ENCODE peak calls at places on chromosome 7, in seven cellular contexts. One of them, this sample, is unnamed.

GRCh38 chr7:5370454-5371353 is 52.9 kb downstream of the TNRC18 start:
- DNase-seq in Ammon's horn: no peak
- DNase-seq in HFF-Myc: no peak
- DNase-seq in GM23248: no peak
- DNase-seq in CD8-positive, alpha-beta T cell: no peak
- DNase-seq in stimulated activated CD8-positive, alpha-beta memory T cell treated with anti-CD3 and anti-CD28 coated beads, Interleukin-12 subunit alpha, Interleukin-12 subunit beta, amount 100 ng/mL, for 1 hour: no peak
- DNase-seq in stimulated activated CD4-positive, alpha-beta T cell treated with anti-CD3 and anti-CD28 coated beads, Interleukin-12 subunit alpha, Interleukin-12 subunit beta, amount 100 ng/mL, for 4 hours: no peak
- DNase-seq in this sample: no peak

GRCh38 chr7:105611856-105612775 is 30.8 kb upstream of the EFCAB10 start:
- DNase-seq in Ammon's horn: no peak
- DNase-seq in HFF-Myc: no peak
- DNase-seq in GM23248: peak; percentile 21
- DNase-seq in CD8-positive, alpha-beta T cell: no peak
- DNase-seq in stimulated activated CD8-positive, alpha-beta memory T cell treated with anti-CD3 and anti-CD28 coated beads, Interleukin-12 subunit alpha, Interleukin-12 subunit beta, amount 100 ng/mL, for 1 hour: no peak
- DNase-seq in stimulated activated CD4-positive, alpha-beta T cell treated with anti-CD3 and anti-CD28 coated beads, Interleukin-12 subunit alpha, Interleukin-12 subunit beta, amount 100 ng/mL, for 4 hours: no peak
- DNase-seq in this sample: no peak

GRCh38 chr7:24406818-24407226 is 122.8 kb downstream of the NPY start:
- DNase-seq in Ammon's horn: no peak
- DNase-seq in HFF-Myc: no peak
- DNase-seq in GM23248: no peak
- DNase-seq in CD8-positive, alpha-beta T cell: no peak
- DNase-seq in stimulated activated CD8-positive, alpha-beta memory T cell treated with anti-CD3 and anti-CD28 coated beads, Interleukin-12 subunit alpha, Interleukin-12 subunit beta, amount 100 ng/mL, for 1 hour: no peak
- DNase-seq in stimulated activated CD4-positive, alpha-beta T cell treated with anti-CD3 and anti-CD28 coated beads, Interleukin-12 subunit alpha, Interleukin-12 subunit beta, amount 100 ng/mL, for 4 hours: no peak
- DNase-seq in this sample: no peak

GRCh38 chr7:50632561-50633413 is 67.6 kb upstream of the DDC start:
- DNase-seq in Ammon's horn: peak; percentile 35
- DNase-seq in HFF-Myc: peak; percentile 32
- DNase-seq in GM23248: peak; percentile 62
- DNase-seq in CD8-positive, alpha-beta T cell: peak; percentile 65
- DNase-seq in stimulated activated CD8-positive, alpha-beta memory T cell treated with anti-CD3 and anti-CD28 coated beads, Interleukin-12 subunit alpha, Interleukin-12 subunit beta, amount 100 ng/mL, for 1 hour: peak; percentile 47
- DNase-seq in stimulated activated CD4-positive, alpha-beta T cell treated with anti-CD3 and anti-CD28 coated beads, Interleukin-12 subunit alpha, Interleukin-12 subunit beta, amount 100 ng/mL, for 4 hours: peak; percentile 35
- DNase-seq in this sample: no peak

GRCh38 chr7:55532150-55532917 is 40.0 kb downstream of the VOPP1 start:
- DNase-seq in Ammon's horn: no peak
- DNase-seq in HFF-Myc: no peak
- DNase-seq in GM23248: no peak
- DNase-seq in CD8-positive, alpha-beta T cell: no peak
- DNase-seq in stimulated activated CD8-positive, alpha-beta memory T cell treated with anti-CD3 and anti-CD28 coated beads, Interleukin-12 subunit alpha, Interleukin-12 subunit beta, amount 100 ng/mL, for 1 hour: no peak
- DNase-seq in stimulated activated CD4-positive, alpha-beta T cell treated with anti-CD3 and anti-CD28 coated beads, Interleukin-12 subunit alpha, Interleukin-12 subunit beta, amount 100 ng/mL, for 4 hours: no peak
- DNase-seq in this sample: no peak

GRCh38 chr7:91325731-91326130 is 61.5 kb downstream of the FZD1 start:
- DNase-seq in Ammon's horn: no peak
- DNase-seq in HFF-Myc: no peak
- DNase-seq in GM23248: no peak
- DNase-seq in CD8-positive, alpha-beta T cell: no peak
- DNase-seq in stimulated activated CD8-positive, alpha-beta memory T cell treated with anti-CD3 and anti-CD28 coated beads, Interleukin-12 subunit alpha, Interleukin-12 subunit beta, amount 100 ng/mL, for 1 hour: no peak
- DNase-seq in stimulated activated CD4-positive, alpha-beta T cell treated with anti-CD3 and anti-CD28 coated beads, Interleukin-12 subunit alpha, Interleukin-12 subunit beta, amount 100 ng/mL, for 4 hours: no peak
- DNase-seq in this sample: no peak

GRCh38 chr7:135704698-135705097 is 23.3 kb downstream of the SLC13A4 start:
- DNase-seq in Ammon's horn: no peak
- DNase-seq in HFF-Myc: no peak
- DNase-seq in GM23248: no peak
- DNase-seq in CD8-positive, alpha-beta T cell: no peak
- DNase-seq in stimulated activated CD8-positive, alpha-beta memory T cell treated with anti-CD3 and anti-CD28 coated beads, Interleukin-12 subunit alpha, Interleukin-12 subunit beta, amount 100 ng/mL, for 1 hour: no peak
- DNase-seq in stimulated activated CD4-positive, alpha-beta T cell treated with anti-CD3 and anti-CD28 coated beads, Interleukin-12 subunit alpha, Interleukin-12 subunit beta, amount 100 ng/mL, for 4 hours: no peak
- DNase-seq in this sample: no peak

GRCh38 chr7:92834661-92835139 is 1.7 kb downstream of the CDK6 start:
- DNase-seq in Ammon's horn: no peak
- DNase-seq in HFF-Myc: no peak
- DNase-seq in GM23248: peak; percentile 47
- DNase-seq in CD8-positive, alpha-beta T cell: peak; percentile 15
- DNase-seq in stimulated activated CD8-positive, alpha-beta memory T cell treated with anti-CD3 and anti-CD28 coated beads, Interleukin-12 subunit alpha, Interleukin-12 subunit beta, amount 100 ng/mL, for 1 hour: no peak
- DNase-seq in stimulated activated CD4-positive, alpha-beta T cell treated with anti-CD3 and anti-CD28 coated beads, Interleukin-12 subunit alpha, Interleukin-12 subunit beta, amount 100 ng/mL, for 4 hours: peak; percentile 17
- DNase-seq in this sample: no peak

GRCh38 chr7:75943864-75944263 is 28.9 kb downstream of the POR start:
- DNase-seq in Ammon's horn: no peak
- DNase-seq in HFF-Myc: no peak
- DNase-seq in GM23248: peak; percentile 81
- DNase-seq in CD8-positive, alpha-beta T cell: no peak
- DNase-seq in stimulated activated CD8-positive, alpha-beta memory T cell treated with anti-CD3 and anti-CD28 coated beads, Interleukin-12 subunit alpha, Interleukin-12 subunit beta, amount 100 ng/mL, for 1 hour: no peak
- DNase-seq in stimulated activated CD4-positive, alpha-beta T cell treated with anti-CD3 and anti-CD28 coated beads, Interleukin-12 subunit alpha, Interleukin-12 subunit beta, amount 100 ng/mL, for 4 hours: no peak
- DNase-seq in this sample: no peak

GRCh38 chr7:99190359-99191009 is 17.4 kb downstream of the KPNA7 start:
- DNase-seq in Ammon's horn: no peak
- DNase-seq in HFF-Myc: no peak
- DNase-seq in GM23248: no peak
- DNase-seq in CD8-positive, alpha-beta T cell: no peak
- DNase-seq in stimulated activated CD8-positive, alpha-beta memory T cell treated with anti-CD3 and anti-CD28 coated beads, Interleukin-12 subunit alpha, Interleukin-12 subunit beta, amount 100 ng/mL, for 1 hour: no peak
- DNase-seq in stimulated activated CD4-positive, alpha-beta T cell treated with anti-CD3 and anti-CD28 coated beads, Interleukin-12 subunit alpha, Interleukin-12 subunit beta, amount 100 ng/mL, for 4 hours: no peak
- DNase-seq in this sample: no peak

GRCh38 chr7:37201003-37201875 is 247.4 kb downstream of the ELMO1 start:
- DNase-seq in Ammon's horn: peak; percentile 90
- DNase-seq in HFF-Myc: peak; percentile 44
- DNase-seq in GM23248: peak; percentile 85
- DNase-seq in CD8-positive, alpha-beta T cell: peak; percentile 55
- DNase-seq in stimulated activated CD8-positive, alpha-beta memory T cell treated with anti-CD3 and anti-CD28 coated beads, Interleukin-12 subunit alpha, Interleukin-12 subunit beta, amount 100 ng/mL, for 1 hour: peak; percentile 14
- DNase-seq in stimulated activated CD4-positive, alpha-beta T cell treated with anti-CD3 and anti-CD28 coated beads, Interleukin-12 subunit alpha, Interleukin-12 subunit beta, amount 100 ng/mL, for 4 hours: peak; percentile 43
- DNase-seq in this sample: peak; percentile 23

GRCh38 chr7:105268511-105269392 is 120.0 kb downstream of the SRPK2 start:
- DNase-seq in Ammon's horn: peak; percentile 81
- DNase-seq in HFF-Myc: peak; percentile 48
- DNase-seq in GM23248: peak; percentile 74
- DNase-seq in CD8-positive, alpha-beta T cell: no peak
- DNase-seq in stimulated activated CD8-positive, alpha-beta memory T cell treated with anti-CD3 and anti-CD28 coated beads, Interleukin-12 subunit alpha, Interleukin-12 subunit beta, amount 100 ng/mL, for 1 hour: no peak
- DNase-seq in stimulated activated CD4-positive, alpha-beta T cell treated with anti-CD3 and anti-CD28 coated beads, Interleukin-12 subunit alpha, Interleukin-12 subunit beta, amount 100 ng/mL, for 4 hours: no peak
- DNase-seq in this sample: no peak

GRCh38 chr7:155961241-155962190 is 149.3 kb upstream of the SHH start:
- DNase-seq in Ammon's horn: peak; percentile 18
- DNase-seq in HFF-Myc: no peak
- DNase-seq in GM23248: no peak
- DNase-seq in CD8-positive, alpha-beta T cell: peak; percentile 9
- DNase-seq in stimulated activated CD8-positive, alpha-beta memory T cell treated with anti-CD3 and anti-CD28 coated beads, Interleukin-12 subunit alpha, Interleukin-12 subunit beta, amount 100 ng/mL, for 1 hour: no peak
- DNase-seq in stimulated activated CD4-positive, alpha-beta T cell treated with anti-CD3 and anti-CD28 coated beads, Interleukin-12 subunit alpha, Interleukin-12 subunit beta, amount 100 ng/mL, for 4 hours: peak; percentile 18
- DNase-seq in this sample: no peak

GRCh38 chr7:99258501-99258900 is 14.1 kb upstream of the MYH16 start:
- DNase-seq in Ammon's horn: no peak
- DNase-seq in HFF-Myc: no peak
- DNase-seq in GM23248: peak; percentile 21
- DNase-seq in CD8-positive, alpha-beta T cell: no peak
- DNase-seq in stimulated activated CD8-positive, alpha-beta memory T cell treated with anti-CD3 and anti-CD28 coated beads, Interleukin-12 subunit alpha, Interleukin-12 subunit beta, amount 100 ng/mL, for 1 hour: no peak
- DNase-seq in stimulated activated CD4-positive, alpha-beta T cell treated with anti-CD3 and anti-CD28 coated beads, Interleukin-12 subunit alpha, Interleukin-12 subunit beta, amount 100 ng/mL, for 4 hours: no peak
- DNase-seq in this sample: no peak

GRCh38 chr7:84196007-84196551 is 1.5 kb upstream of the SEMA3A start:
- DNase-seq in Ammon's horn: peak; percentile 18
- DNase-seq in HFF-Myc: no peak
- DNase-seq in GM23248: peak; percentile 72
- DNase-seq in CD8-positive, alpha-beta T cell: no peak
- DNase-seq in stimulated activated CD8-positive, alpha-beta memory T cell treated with anti-CD3 and anti-CD28 coated beads, Interleukin-12 subunit alpha, Interleukin-12 subunit beta, amount 100 ng/mL, for 1 hour: no peak
- DNase-seq in stimulated activated CD4-positive, alpha-beta T cell treated with anti-CD3 and anti-CD28 coated beads, Interleukin-12 subunit alpha, Interleukin-12 subunit beta, amount 100 ng/mL, for 4 hours: no peak
- DNase-seq in this sample: no peak

GRCh38 chr7:143015102-143015501 is 11.8 kb downstream of the OR9A2 start:
- DNase-seq in Ammon's horn: no peak
- DNase-seq in HFF-Myc: no peak
- DNase-seq in GM23248: no peak
- DNase-seq in CD8-positive, alpha-beta T cell: no peak
- DNase-seq in stimulated activated CD8-positive, alpha-beta memory T cell treated with anti-CD3 and anti-CD28 coated beads, Interleukin-12 subunit alpha, Interleukin-12 subunit beta, amount 100 ng/mL, for 1 hour: no peak
- DNase-seq in stimulated activated CD4-positive, alpha-beta T cell treated with anti-CD3 and anti-CD28 coated beads, Interleukin-12 subunit alpha, Interleukin-12 subunit beta, amount 100 ng/mL, for 4 hours: no peak
- DNase-seq in this sample: no peak

GRCh38 chr7:137978464-137979237 is 23.2 kb downstream of the CREB3L2 start:
- DNase-seq in Ammon's horn: no peak
- DNase-seq in HFF-Myc: peak; percentile 77
- DNase-seq in GM23248: peak; percentile 98
- DNase-seq in CD8-positive, alpha-beta T cell: no peak
- DNase-seq in stimulated activated CD8-positive, alpha-beta memory T cell treated with anti-CD3 and anti-CD28 coated beads, Interleukin-12 subunit alpha, Interleukin-12 subunit beta, amount 100 ng/mL, for 1 hour: no peak
- DNase-seq in stimulated activated CD4-positive, alpha-beta T cell treated with anti-CD3 and anti-CD28 coated beads, Interleukin-12 subunit alpha, Interleukin-12 subunit beta, amount 100 ng/mL, for 4 hours: no peak
- DNase-seq in this sample: no peak

GRCh38 chr7:92633211-92633906 is 43.2 kb upstream of the FAM133B start:
- DNase-seq in Ammon's horn: peak; percentile 87
- DNase-seq in HFF-Myc: peak; percentile 87
- DNase-seq in GM23248: peak; percentile 96
- DNase-seq in CD8-positive, alpha-beta T cell: peak; percentile 30
- DNase-seq in stimulated activated CD8-positive, alpha-beta memory T cell treated with anti-CD3 and anti-CD28 coated beads, Interleukin-12 subunit alpha, Interleukin-12 subunit beta, amount 100 ng/mL, for 1 hour: no peak
- DNase-seq in stimulated activated CD4-positive, alpha-beta T cell treated with anti-CD3 and anti-CD28 coated beads, Interleukin-12 subunit alpha, Interleukin-12 subunit beta, amount 100 ng/mL, for 4 hours: no peak
- DNase-seq in this sample: no peak

This sample was measured in D721Med.